ENCODE peak calls at places on chromosomes 3 and 15, in four cellular contexts. B is AG04450, Y is tibial nerve, T is DND-41. I is an unnamed sample.

GRCh38 chr3:136670166-136670565 is 82.0 kb downstream of the STAG1 start:
- DNase-seq in T (no peak), B (no peak), Y (no peak), I (no peak)

GRCh38 chr3:7309707-7310106 is 448.8 kb downstream of the GRM7 start:
- DNase-seq in T (no peak), B (no peak), Y (no peak), I (no peak)

GRCh38 chr3:14811733-14812132 is 7.0 kb upstream of the FGD5 start:
- DNase-seq in Y (no peak), B (no peak), T (no peak), I (no peak)

GRCh38 chr3:61704807-61705206 is 143.4 kb downstream of the PTPRG start:
- DNase-seq in B (no peak), T (no peak), Y (no peak), I (no peak)

GRCh38 chr3:59247402-59247841 is 197.6 kb upstream of the CFAP20DC start:
- DNase-seq in Y (no peak), T (no peak), B (no peak), I (no peak)

GRCh38 chr3:17469954-17470353 is 272.5 kb downstream of the TBC1D5 start:
- DNase-seq in B (no peak), Y (no peak), T (no peak), I (no peak)

GRCh38 chr3:11126653-11127052 is 27.6 kb upstream of the HRH1 start:
- DNase-seq in B (no peak), T (no peak), Y (no peak), I (no peak)

GRCh38 chr3:62587169-62587568 is 213.8 kb upstream of the FEZF2 start:
- DNase-seq in Y (no peak), T (no peak), B (no peak), I (no peak)

GRCh38 chr3:64291345-64291744 is 66.1 kb upstream of the PRICKLE2 start:
- DNase-seq in B (peak; percentile 54), Y (no peak), T (no peak), I (no peak)

GRCh38 chr15:44163370-44163769 is 31.7 kb downstream of the FRMD5 start:
- DNase-seq in T (no peak), Y (no peak), B (no peak), I (no peak)

GRCh38 chr15:40330368-40330836 is 6.9 kb downstream of the INAFM2 start:
- DNase-seq in Y (no peak), T (no peak), B (no peak), I (no peak)
- H3K27ac ChIP-seq in Y (peak overlapping the region; percentile 63), T (no peak overlapping the region), B (no peak overlapping the region), I (no peak overlapping the region)

GRCh38 chr15:89749526-89749925 is 1.5 kb downstream of the MESP1 start:
- DNase-seq in Y (no peak), B (no peak), T (no peak), I (no peak)
- H3K4me3 ChIP-seq in Y (no peak overlapping the region), B (no peak overlapping the region), T (no peak overlapping the region), I (no peak overlapping the region)

GRCh38 chr3:171943262-171944108 is 95.9 kb upstream of the FNDC3B start:
- DNase-seq in B (no peak), Y (no peak), T (no peak), I (no peak)
- TF ChIP-seq CTCF in B (no peak), Y (no peak), T (no peak), I (no peak)

GRCh38 chr15:58386641-58387040 is 45.1 kb upstream of the LIPC start:
- DNase-seq in T (no peak), B (no peak), Y (no peak), I (no peak)
- H3K27ac ChIP-seq in T (no peak overlapping the region), B (peak overlapping the region; percentile 42), Y (no peak overlapping the region), I (no peak overlapping the region)